ENCODE peak calls at places on chromosome 21, in ten cellular contexts. L, C, K, F, E, Q, W, Y, M and H are unnamed samples. For H3K36me3 and H3K4me1, the result is how much of the 10 kb centered on the place peaks cover.

GRCh38 chr21:22791986-22792560 is 1793.9 kb downstream of the NCAM2 start:
- DNase-seq in C (peak), Q (peak), K (peak), W (peak), L (no peak), M (peak), F (no peak), E (no peak), Y (peak), H (no peak)

GRCh38 chr21:16419188-16419874 is 689.5 kb downstream of the USP25 start:
- DNase-seq in C (peak), M (peak), K (peak), W (peak), F (peak), Q (peak), L (no peak), E (peak), Y (peak), H (peak)

GRCh38 chr21:30233636-30234035 is 17.7 kb upstream of the CLDN8 start:
- DNase-seq in L (no peak), F (no peak), K (no peak), W (no peak), Y (no peak), Q (no peak), E (no peak), C (no peak), M (no peak), H (no peak)

GRCh38 chr21:38988211-38989096 is 182.7 kb downstream of the ETS2 start:
- DNase-seq in K (no peak), C (no peak), W (peak), L (no peak), Q (no peak), M (no peak), F (no peak), E (no peak), Y (no peak), H (no peak)

GRCh38 chr21:21457077-21457476 is 458.9 kb downstream of the NCAM2 start:
- DNase-seq in L (no peak), Y (no peak), W (no peak), M (no peak), C (no peak), E (no peak), Q (no peak), F (no peak), K (no peak), H (no peak)

GRCh38 chr21:14995695-14996490 is 68.9 kb downstream of the NRIP1 start:
- DNase-seq in Q (peak), M (peak), K (no peak), Y (no peak), C (peak), L (no peak), W (no peak), F (no peak), E (no peak), H (no peak)

GRCh38 chr21:44820851-44821250 is 3.0 kb upstream of the SUMO3 start:
- DNase-seq in C (no peak), M (no peak), Y (no peak), F (no peak), L (no peak), Q (peak), K (no peak), W (no peak), E (no peak), H (no peak)

GRCh38 chr21:20971296-20971921 is 26.8 kb upstream of the NCAM2 start:
- DNase-seq in E (peak), F (peak), C (peak), M (peak), L (no peak), K (peak), Q (peak), Y (peak), W (peak), H (peak)

GRCh38 chr21:40176732-40177131 is 309.5 kb downstream of the PCP4 start:
- DNase-seq in C (peak), K (no peak), Q (no peak), F (no peak), L (no peak), M (no peak), Y (no peak), E (no peak), W (no peak), H (no peak)

GRCh38 chr21:23936224-23936623 is 1671.1 kb downstream of the MRPL39 start:
- DNase-seq in E (no peak), K (no peak), Y (peak), F (no peak), W (peak), M (peak), L (no peak), Q (no peak), C (peak), H (no peak)

GRCh38 chr21:28798798-28799197 is 193.9 kb downstream of the LTN1 start:
- DNase-seq in C (no peak), K (no peak), M (no peak), Y (no peak), Q (peak), E (no peak), F (no peak), L (no peak), W (no peak), H (no peak)

GRCh38 chr21:26842976-26843911 is 2.0 kb downstream of the ADAMTS1 start:
- DNase-seq in K (peak), F (peak), L (no peak), W (peak), Y (peak), Q (peak), C (peak), M (peak), E (peak), H (peak)
- H3K4me3 ChIP-seq in K (peak), F (peak), L (no peak), W (peak), Y (peak), Q (peak), C (peak), M (peak), E (peak), H (peak)

DNA sequence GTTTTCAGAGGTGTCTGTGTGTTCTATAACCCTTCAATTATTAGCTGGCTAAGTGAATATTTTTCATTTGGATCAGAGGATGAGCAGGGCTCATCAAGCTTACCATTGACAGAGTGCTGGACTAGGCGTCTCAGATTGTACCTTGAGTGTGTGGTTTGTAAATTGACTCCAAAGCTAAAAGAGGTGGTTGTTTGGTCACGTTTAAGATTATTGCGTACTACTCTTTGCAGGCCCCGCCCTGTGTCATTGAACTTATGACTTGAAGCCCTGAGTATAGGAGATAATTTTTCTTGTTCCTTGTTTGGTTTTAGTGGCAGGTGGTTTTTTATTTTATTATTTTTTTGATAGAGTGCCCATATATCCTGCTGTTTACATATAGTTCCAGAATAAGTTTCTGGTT is 17.7 kb downstream of the MRPS6 start:
- DNase-seq in C (no peak), Y (no peak), W (no peak), E (no peak), K (no peak), Q (no peak), L (no peak), M (no peak), F (no peak), H (no peak)
- H3K36me3 ChIP-seq in C (under half), Y (under half), W (under half), E (under half), K (under half), Q (under half), L (under half), M (under half), F (under half), H (under half)

DNA sequence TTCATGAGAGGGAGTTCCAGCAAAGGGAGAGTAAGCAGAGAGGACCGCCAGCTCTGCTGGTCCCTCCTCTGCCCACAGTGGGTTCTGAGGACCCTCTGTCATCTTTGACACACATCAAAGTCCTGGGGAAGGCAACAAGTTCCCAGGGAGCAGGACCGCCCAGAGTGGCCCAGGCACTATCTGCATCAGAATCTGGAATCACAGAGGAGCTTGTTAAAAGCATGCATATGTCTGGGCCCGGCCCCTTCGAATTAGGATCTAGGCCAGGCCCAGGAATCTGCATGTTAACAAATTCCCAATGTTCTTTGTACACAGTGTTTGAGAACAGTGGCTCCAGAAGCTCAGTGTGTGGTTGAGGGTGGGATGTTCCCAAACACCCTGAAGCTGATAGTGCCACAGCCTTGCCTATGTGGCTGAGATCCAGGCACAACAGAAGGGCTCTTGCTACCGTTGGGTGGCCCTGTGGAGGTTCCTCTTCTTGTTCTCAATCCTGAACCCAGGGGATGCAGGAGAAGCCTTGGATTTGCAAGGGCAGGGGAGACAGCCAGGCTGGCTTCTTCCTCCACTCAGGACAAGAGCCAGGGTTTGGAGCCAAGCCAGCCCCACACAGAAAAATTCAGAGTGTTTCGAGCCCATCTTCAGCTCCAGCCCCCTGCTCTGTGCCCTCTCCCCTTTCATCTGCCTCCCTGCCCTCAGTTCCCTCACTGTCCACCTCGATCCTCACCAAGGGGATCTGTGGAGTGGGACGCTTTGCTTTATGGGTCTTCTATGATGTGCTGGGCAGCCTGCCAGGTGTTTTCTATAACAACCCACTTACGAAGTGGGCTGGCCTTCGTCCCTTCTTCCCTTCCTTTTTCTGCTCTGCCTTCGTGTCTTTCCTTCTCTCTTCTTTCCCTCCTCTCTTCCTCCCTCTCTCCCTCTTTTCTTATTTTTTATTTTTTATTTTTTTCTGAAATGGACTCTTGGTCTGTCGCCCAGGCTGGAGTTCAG is 129.0 kb upstream of the TMPRSS2 start:
- DNase-seq in K (no peak), W (no peak), C (no peak), F (no peak), M (no peak), L (no peak), Q (no peak), Y (no peak), E (no peak), H (no peak)
- H3K4me1 ChIP-seq in K (under half), W (under half), C (under half), F (under half), M (under half), L (under half), Q (under half), Y (under half), E (under half), H (under half)

GRCh38 chr21:31732891-31733520 is 1.1 kb upstream of the SCAF4 start:
- DNase-seq in F (no peak), C (peak), L (no peak), Q (peak), M (no peak), W (peak), K (peak), E (no peak), Y (no peak), H (no peak)
- H3K4me3 ChIP-seq in F (peak), C (peak), L (peak), Q (peak), M (peak), W (peak), K (peak), E (peak), Y (peak), H (peak)

GRCh38 chr21:46363698-46364097 is 39.7 kb downstream of the PCNT start:
- DNase-seq in E (no peak), C (no peak), K (no peak), Q (no peak), W (no peak), L (no peak), Y (no peak), M (no peak), F (no peak), H (peak)

GRCh38 chr21:46357684-46358425 is 33.9 kb downstream of the PCNT start:
- DNase-seq in Q (no peak), L (no peak), M (no peak), C (no peak), K (no peak), E (no peak), Y (no peak), F (no peak), W (no peak), H (peak)

GRCh38 chr21:46366091-46366490 is 42.1 kb downstream of the PCNT start:
- DNase-seq in C (no peak), M (no peak), E (no peak), K (no peak), Y (no peak), L (no peak), W (no peak), F (no peak), Q (no peak), H (no peak)

GRCh38 chr21:46362946-46363345 is 39.0 kb downstream of the PCNT start:
- DNase-seq in C (no peak), Q (no peak), F (no peak), M (no peak), W (no peak), K (no peak), L (no peak), Y (no peak), E (no peak), H (peak)

GRCh38 chr21:46361937-46362336 is 38.0 kb downstream of the PCNT start:
- DNase-seq in Y (no peak), F (no peak), W (no peak), M (no peak), L (no peak), K (no peak), Q (no peak), C (no peak), E (no peak), H (no peak)
- H3K36me3 ChIP-seq in Y (under half), F (half or more), W (under half), M (under half), L (under half), K (under half), Q (under half), C (under half), E (half or more), H (half or more)

DNA sequence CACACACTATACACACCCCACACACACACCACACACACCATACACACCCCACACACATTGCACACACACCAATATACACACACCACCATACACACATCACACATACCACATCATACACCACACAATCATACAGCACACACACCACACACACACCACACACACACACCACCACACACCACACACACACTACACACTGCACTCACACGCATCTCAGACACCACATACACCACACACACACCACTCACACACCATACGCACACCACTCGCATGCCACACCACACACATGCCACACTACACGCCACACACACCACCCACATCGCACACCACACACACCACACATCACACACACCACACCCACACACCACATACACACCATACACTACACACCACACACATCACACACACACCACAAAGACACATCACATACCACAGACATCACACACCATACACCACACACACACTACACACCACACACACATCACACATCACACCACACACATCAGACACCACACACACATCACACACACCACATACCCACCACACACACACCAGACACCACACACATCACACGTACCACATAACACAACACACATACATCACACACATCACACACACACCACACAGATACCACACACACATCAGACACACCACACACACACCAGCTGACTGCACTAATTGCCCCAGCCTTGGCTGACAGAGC is 54.6 kb downstream of the HSF2BP start:
- DNase-seq in M (no peak), C (no peak), K (no peak), W (no peak), L (no peak), F (no peak), E (no peak), Y (no peak), Q (no peak), H (no peak)
- H3K4me1 ChIP-seq in M (half or more), C (under half), K (under half), W (under half), L (under half), F (under half), E (under half), Y (under half), Q (under half), H (under half)

GRCh38 chr21:36104306-36105300 is 30.3 kb upstream of the CBR3 start:
- DNase-seq in Y (peak), L (peak), F (peak), M (peak), K (peak), Q (peak), C (peak), E (peak), W (peak), H (peak)
- H3K4me3 ChIP-seq in Y (peak), L (no peak), F (peak), M (peak), K (no peak), Q (no peak), C (no peak), E (peak), W (no peak), H (peak)

GRCh38 chr21:37130971-37131370 is 57.9 kb downstream of the TTC3 start:
- DNase-seq in M (peak), Y (no peak), L (no peak), Q (no peak), F (no peak), W (no peak), C (no peak), K (no peak), E (no peak), H (no peak)

GRCh38 chr21:37128069-37128468 is 55.0 kb downstream of the TTC3 start:
- DNase-seq in L (no peak), M (peak), Y (no peak), C (no peak), E (no peak), F (no peak), K (no peak), W (no peak), Q (no peak), H (no peak)
- H3K36me3 ChIP-seq in L (under half), M (half or more), Y (under half), C (under half), E (half or more), F (half or more), K (under half), W (under half), Q (half or more), H (under half)